ENCODE peak calls at places on chromosome 13, in four cellular contexts. H, V, A and L are unnamed samples.

GRCh38 chr13:27967203-27967735 is 1.8 kb downstream of the CDX2 start:
- DNase-seq in H (no peak), V (no peak), A (no peak), L (peak)

GRCh38 chr13:38755792-38756191 is 68.9 kb downstream of the FREM2 start:
- DNase-seq in H (no peak), V (no peak), A (no peak), L (no peak)

GRCh38 chr13:37192986-37193385 is 87.5 kb upstream of the CSNK1A1L start:
- DNase-seq in H (peak), V (no peak), A (no peak), L (no peak)

GRCh38 chr13:77267362-77267761 is 59.5 kb downstream of the MYCBP2 start:
- DNase-seq in H (peak), V (no peak), A (no peak), L (no peak)

GRCh38 chr13:30690282-30691188 is 44.8 kb upstream of the ALOX5AP start:
- DNase-seq in H (peak), V (no peak), A (no peak), L (peak)

GRCh38 chr13:99983401-99984133 is 2.0 kb downstream of the ZIC2 start:
- DNase-seq in H (no peak), V (no peak), A (peak), L (peak)

GRCh38 chr13:80082396-80083096 is 258.4 kb downstream of the SPRY2 start:
- DNase-seq in H (peak), V (no peak), A (no peak), L (no peak)

GRCh38 chr13:98372886-98373285 is 195.8 kb upstream of the RNF113B start:
- DNase-seq in H (peak), V (no peak), A (no peak), L (peak)

GRCh38 chr13:85334187-85334586 is 465.0 kb downstream of the SLITRK6 start:
- DNase-seq in H (no peak), V (no peak), A (no peak), L (no peak)

GRCh38 chr13:79684426-79684825 is 203.5 kb downstream of the NDFIP2 start:
- DNase-seq in H (peak), V (no peak), A (no peak), L (no peak)

GRCh38 chr13:28743499-28744083 is 24.8 kb upstream of the SLC46A3 start:
- DNase-seq in H (no peak), V (no peak), A (no peak), L (no peak)

GRCh38 chr13:57629821-57630235 is 1.7 kb upstream of the PCDH17 start:
- DNase-seq in H (peak), V (peak), A (peak), L (peak)

GRCh38 chr13:46679369-46680180 is 117.4 kb downstream of the ESD start:
- DNase-seq in H (peak), V (no peak), A (no peak), L (no peak)

GRCh38 chr13:65090191-65090590 is 2139.9 kb downstream of the PCDH9 start:
- DNase-seq in H (no peak), V (no peak), A (no peak), L (no peak)

DNA sequence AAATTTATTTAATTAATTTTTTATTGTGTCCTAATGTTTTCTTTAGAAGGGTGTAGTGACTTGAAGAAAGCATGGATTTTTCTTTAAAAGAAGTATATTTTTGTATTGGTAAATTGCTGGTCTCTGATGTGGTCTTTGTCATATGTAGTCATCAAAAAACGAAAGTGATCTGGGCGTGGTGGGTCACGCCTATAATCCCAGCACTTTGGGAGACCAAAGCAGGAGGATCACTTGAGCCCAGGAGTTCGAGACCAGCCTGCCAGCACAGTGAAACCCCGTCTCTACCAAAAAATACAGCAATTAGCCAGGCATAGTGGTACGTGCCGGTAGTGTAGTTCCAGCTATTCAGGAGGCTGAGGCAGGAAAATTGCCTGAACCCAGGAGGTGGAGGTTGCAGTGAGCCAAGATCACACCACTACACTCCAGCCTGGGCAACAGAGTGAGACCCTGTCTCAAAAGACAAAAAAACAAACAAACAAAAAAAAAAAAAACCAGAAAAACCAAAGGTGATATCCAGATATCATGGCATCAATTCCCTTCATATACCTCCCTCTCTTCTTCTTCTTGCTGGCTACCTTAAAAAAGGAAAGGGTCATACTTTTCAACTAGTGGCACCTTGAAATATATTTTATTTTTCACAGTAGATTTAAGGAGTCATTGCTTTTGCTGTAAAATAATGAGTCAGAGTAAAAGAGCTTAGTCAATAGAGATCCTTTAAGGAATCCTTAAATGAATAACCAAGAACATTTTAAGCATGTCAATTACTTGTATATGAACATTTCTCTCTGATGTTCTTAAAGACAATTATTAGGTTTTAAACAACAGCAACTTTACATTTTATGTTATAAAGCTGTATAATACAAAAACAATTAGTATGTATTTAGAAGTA is 19.9 kb downstream of the KCTD4 start:
- DNase-seq in H (peak), V (no peak), A (no peak), L (no peak)
- H2AK5ac ChIP-seq in H (peak), V (no peak), A (no peak), L (no peak)

GRCh38 chr13:109706015-109706715 is 80.2 kb downstream of the IRS2 start:
- DNase-seq in H (no peak), V (no peak), A (no peak), L (no peak)
- H3K23ac ChIP-seq in H (no peak), V (no peak), A (no peak), L (no peak)

GRCh38 chr13:109856350-109856749 is 70.0 kb upstream of the IRS2 start:
- DNase-seq in H (no peak), V (no peak), A (no peak), L (no peak)

GRCh38 chr13:109858319-109858718 is 71.9 kb upstream of the IRS2 start:
- DNase-seq in H (no peak), V (no peak), A (no peak), L (no peak)

GRCh38 chr13:109857325-109857724 is 70.9 kb upstream of the IRS2 start:
- DNase-seq in H (no peak), V (no peak), A (no peak), L (no peak)

GRCh38 chr13:109859216-109859835 is 72.9 kb upstream of the IRS2 start:
- DNase-seq in H (no peak), V (no peak), A (no peak), L (no peak)

DNA sequence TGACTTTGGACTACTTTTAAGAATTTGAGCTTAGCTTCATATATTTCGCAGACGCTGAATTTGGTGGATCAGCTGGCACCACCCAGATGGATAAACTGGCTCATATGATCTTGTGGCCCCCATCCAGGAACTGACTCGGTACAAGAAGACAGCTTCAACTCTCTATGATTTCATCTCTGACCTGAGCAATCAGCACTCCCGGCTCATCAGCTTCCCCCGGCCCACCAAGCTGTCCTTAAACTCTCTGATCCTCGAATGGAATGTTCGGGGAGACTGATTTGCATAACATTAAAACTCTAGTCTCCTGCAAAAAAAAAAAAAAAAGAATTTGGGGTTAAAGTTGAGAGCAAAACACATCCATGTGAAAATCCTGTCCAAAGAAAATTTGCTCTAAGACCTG is 71.4 kb upstream of the IRS2 start:
- DNase-seq in H (no peak), V (no peak), A (no peak), L (no peak)
- H4K5ac ChIP-seq in H (no peak), V (no peak), A (no peak), L (no peak)

GRCh38 chr13:25733061-25733491 is 318.7 kb downstream of the SHISA2 start:
- DNase-seq in H (no peak), V (no peak), A (no peak), L (peak)

GRCh38 chr13:25733696-25734435 is 317.9 kb downstream of the SHISA2 start:
- DNase-seq in H (no peak), V (no peak), A (no peak), L (peak)

GRCh38 chr13:25731511-25731910 is 320.3 kb downstream of the SHISA2 start:
- DNase-seq in H (no peak), V (no peak), A (no peak), L (no peak)

GRCh38 chr13:25731037-25731436 is 320.8 kb downstream of the SHISA2 start:
- DNase-seq in H (no peak), V (no peak), A (no peak), L (no peak)

GRCh38 chr13:25732146-25732865 is 319.5 kb downstream of the SHISA2 start:
- DNase-seq in H (peak), V (no peak), A (no peak), L (no peak)
- H2AK5ac ChIP-seq in H (no peak), V (no peak), A (no peak), L (no peak)

GRCh38 chr13:96089749-96090239 is at the start of gene HS6ST3:
- DNase-seq in H (no peak), V (peak), A (peak), L (peak)

GRCh38 chr13:96091932-96092253 is 2.0 kb downstream of the HS6ST3 start:
- DNase-seq in H (no peak), V (no peak), A (no peak), L (peak)

GRCh38 chr13:96091164-96091931 is 1.4 kb downstream of the HS6ST3 start:
- DNase-seq in H (no peak), V (no peak), A (peak), L (peak)

GRCh38 chr13:96089139-96089538 is 768 bp upstream of the HS6ST3 start:
- DNase-seq in H (no peak), V (no peak), A (no peak), L (no peak)

GRCh38 chr13:96090240-96091101 is 564 bp downstream of the HS6ST3 start:
- DNase-seq in H (no peak), V (no peak), A (peak), L (peak)
- H3K23ac ChIP-seq in H (no peak), V (no peak), A (no peak), L (no peak)